ENCODE peak calls at places on chromosomes 2 and 18, in nine cellular contexts. S, V, M, C, G, Y, T, L and R are unnamed samples.

GRCh38 chr2:20015482-20016083 is 3.1 kb upstream of the MATN3 start:
- DNase-seq in L (peak), V (peak), M (no peak), S (no peak), C (no peak), T (no peak), G (no peak), Y (no peak), R (no peak)

GRCh38 chr2:161130354-161130753 is 29.9 kb upstream of the TANK start:
- DNase-seq in S (no peak), Y (no peak), G (no peak), M (no peak), T (no peak), L (no peak), C (no peak), V (no peak), R (no peak)

GRCh38 chr2:112670521-112671022 is 24.8 kb downstream of the SLC20A1 start:
- DNase-seq in T (no peak), S (no peak), M (no peak), G (no peak), L (no peak), Y (no peak), V (no peak), C (no peak), R (no peak)

GRCh38 chr2:34652636-34653035 is 1053.5 kb upstream of the FAM98A start:
- DNase-seq in V (no peak), T (no peak), S (no peak), M (no peak), L (no peak), Y (no peak), G (no peak), C (no peak), R (no peak)

GRCh38 chr2:66192888-66193287 is 242.0 kb upstream of the MEIS1 start:
- DNase-seq in S (no peak), Y (no peak), V (no peak), G (no peak), T (no peak), L (no peak), C (no peak), M (no peak), R (no peak)

GRCh38 chr2:7895356-7895755 is 786.5 kb upstream of the ID2 start:
- DNase-seq in G (no peak), S (no peak), M (no peak), V (no peak), L (no peak), Y (no peak), T (no peak), C (no peak), R (no peak)

GRCh38 chr2:239227111-239227581 is 173.7 kb downstream of the HDAC4 start:
- DNase-seq in G (no peak), C (no peak), T (no peak), V (no peak), M (no peak), Y (peak), L (no peak), S (no peak), R (no peak)

GRCh38 chr18:48950536-48951447 is at the start of gene SMAD7:
- DNase-seq in L (no peak), T (no peak), S (no peak), Y (peak), G (no peak), C (no peak), V (peak), M (no peak), R (peak)

GRCh38 chr2:44938287-44939073 is 3.0 kb upstream of the SIX3 start:
- DNase-seq in L (no peak), M (no peak), G (no peak), C (no peak), V (peak), Y (no peak), S (no peak), T (no peak), R (no peak)

GRCh38 chr2:67463810-67464209 is 66.7 kb downstream of the ETAA1 start:
- DNase-seq in G (no peak), C (no peak), M (no peak), L (no peak), V (no peak), S (no peak), T (no peak), Y (no peak), R (no peak)

GRCh38 chr2:162333968-162334367 is 10.0 kb upstream of the GCA start:
- DNase-seq in V (no peak), L (no peak), S (peak), G (no peak), C (no peak), Y (peak), T (no peak), M (no peak), R (no peak)

GRCh38 chr18:58847383-58848071 is 17.1 kb upstream of the ZNF532 start:
- DNase-seq in G (no peak), C (no peak), L (no peak), Y (peak), S (no peak), T (no peak), M (no peak), V (no peak), R (no peak)

GRCh38 chr2:9100080-9100876 is 96.8 kb upstream of the MBOAT2 start:
- DNase-seq in G (no peak), S (no peak), M (no peak), Y (no peak), T (no peak), C (no peak), V (no peak), L (peak), R (no peak)

GRCh38 chr2:196427996-196428634 is 211.4 kb upstream of the CCDC150 start:
- DNase-seq in S (no peak), M (no peak), V (no peak), L (no peak), G (no peak), Y (no peak), T (no peak), C (no peak), R (no peak)

GRCh38 chr2:129396980-129397599 is 582.4 kb upstream of the RAB6C start:
- DNase-seq in T (no peak), Y (peak), V (peak), G (no peak), L (peak), S (peak), M (no peak), C (no peak), R (peak)

GRCh38 chr18:8706981-8707940 is 1.9 kb downstream of the MTCL1 start:
- DNase-seq in V (peak), Y (peak), M (no peak), S (peak), L (no peak), C (no peak), G (peak), T (no peak), R (no peak)

GRCh38 chr2:59885536-59885935 is 667.9 kb downstream of the BCL11A start:
- DNase-seq in C (no peak), L (no peak), V (no peak), M (no peak), Y (peak), G (no peak), T (no peak), S (no peak), R (no peak)

GRCh38 chr18:9814431-9814830 is 71.3 kb upstream of the TXNDC2 start:
- DNase-seq in L (no peak), C (no peak), S (no peak), G (no peak), M (no peak), T (no peak), V (no peak), Y (no peak), R (no peak)

GRCh38 chr2:85246348-85246747 is 81.4 kb downstream of the TGOLN2 start:
- DNase-seq in S (no peak), G (no peak), T (no peak), L (no peak), M (no peak), V (peak), Y (no peak), C (no peak), R (no peak)

GRCh38 chr2:151437630-151438029 is 27.9 kb downstream of the RIF1 start:
- DNase-seq in G (no peak), S (peak), M (no peak), C (no peak), Y (no peak), L (no peak), V (peak), T (no peak), R (no peak)

GRCh38 chr2:238716171-238716570 is 131.7 kb upstream of the TWIST2 start:
- DNase-seq in Y (no peak), G (peak), S (peak), V (no peak), M (no peak), C (no peak), T (no peak), L (no peak), R (no peak)

GRCh38 chr2:138112536-138112935 is 148.3 kb downstream of the HNMT start:
- DNase-seq in M (no peak), C (no peak), L (no peak), T (no peak), S (no peak), Y (no peak), G (no peak), V (no peak), R (no peak)

GRCh38 chr2:25697559-25698341 is 24.4 kb upstream of the DTNB start:
- DNase-seq in V (no peak), Y (no peak), T (no peak), C (no peak), G (no peak), M (no peak), S (no peak), L (no peak), R (no peak)

GRCh38 chr2:27021253-27021801 is 11.4 kb upstream of the TMEM214 start:
- DNase-seq in G (no peak), Y (no peak), V (no peak), S (no peak), T (no peak), L (no peak), C (no peak), M (no peak), R (no peak)

GRCh38 chr2:219131744-219132143 is 28.9 kb downstream of the NHEJ1 start:
- DNase-seq in V (no peak), S (no peak), C (no peak), G (no peak), M (no peak), L (no peak), T (no peak), Y (no peak), R (no peak)

GRCh38 chr2:69196327-69197117 is 183.5 kb downstream of the ANTXR1 start:
- DNase-seq in M (no peak), T (no peak), C (no peak), Y (no peak), L (no peak), S (no peak), V (no peak), G (no peak), R (no peak)

GRCh38 chr2:241298554-241299165 is 16.8 kb downstream of the HDLBP start:
- DNase-seq in T (peak), S (no peak), M (no peak), V (no peak), C (no peak), G (no peak), L (no peak), Y (no peak), R (no peak)

GRCh38 chr18:44917865-44918476 is 237.3 kb downstream of the SETBP1 start:
- DNase-seq in G (no peak), C (no peak), S (no peak), V (no peak), L (no peak), Y (peak), T (no peak), M (no peak), R (no peak)
- H3K27ac ChIP-seq in G (no peak), C (no peak), S (no peak), V (no peak), L (no peak), Y (no peak), T (no peak), M (peak), R (no peak)

GRCh38 chr2:60948161-60948560 is 66.8 kb downstream of the REL start:
- DNase-seq in G (no peak), V (no peak), L (no peak), T (no peak), Y (no peak), C (no peak), S (no peak), M (no peak), R (no peak)
- H3K27ac ChIP-seq in G (no peak), V (no peak), L (no peak), T (no peak), Y (no peak), C (no peak), S (no peak), M (peak), R (no peak)

GRCh38 chr2:61664190-61664589 is 126.0 kb upstream of the XPO1 start:
- DNase-seq in Y (no peak), S (no peak), C (no peak), V (no peak), T (no peak), L (no peak), M (no peak), G (no peak), R (no peak)

GRCh38 chr2:61658841-61659780 is 121.0 kb upstream of the XPO1 start:
- DNase-seq in L (peak), M (no peak), V (peak), G (no peak), S (no peak), T (no peak), Y (no peak), C (no peak), R (peak)

GRCh38 chr2:61662990-61663389 is 124.8 kb upstream of the XPO1 start:
- DNase-seq in S (no peak), Y (no peak), L (no peak), V (no peak), G (no peak), C (no peak), T (no peak), M (no peak), R (no peak)

GRCh38 chr2:61660511-61661388 is 122.6 kb upstream of the XPO1 start:
- DNase-seq in C (no peak), L (no peak), Y (peak), T (no peak), V (no peak), G (no peak), M (no peak), S (no peak), R (no peak)
- H3K27ac ChIP-seq in C (no peak), L (no peak), Y (peak), T (no peak), V (peak), G (peak), M (no peak), S (no peak), R (no peak)

DNA sequence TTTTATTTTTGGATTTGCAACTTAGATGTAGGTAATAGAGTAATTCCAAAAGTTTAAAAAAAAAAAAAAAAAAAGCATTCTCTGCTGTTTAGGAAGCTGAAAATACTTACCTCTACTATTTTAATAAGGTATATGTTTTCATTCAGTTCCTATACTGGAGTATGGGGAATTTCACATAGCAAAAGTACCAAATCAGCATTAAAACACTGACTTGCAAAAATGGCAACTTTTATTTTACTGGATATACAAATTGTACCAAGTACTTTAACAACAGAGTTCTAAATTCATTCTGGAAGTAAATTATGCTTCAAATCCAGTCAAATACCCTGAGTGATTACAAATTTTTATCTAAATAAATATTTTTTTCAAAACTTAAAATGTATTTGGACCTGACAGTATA is 76.7 kb downstream of the TCF4 start:
- DNase-seq in Y (no peak), G (no peak), V (no peak), L (no peak), T (no peak), M (no peak), S (no peak), C (no peak), R (no peak)
- H3K27ac ChIP-seq in Y (no peak), G (no peak), V (peak), L (no peak), T (no peak), M (peak), S (no peak), C (no peak), R (no peak)

DNA sequence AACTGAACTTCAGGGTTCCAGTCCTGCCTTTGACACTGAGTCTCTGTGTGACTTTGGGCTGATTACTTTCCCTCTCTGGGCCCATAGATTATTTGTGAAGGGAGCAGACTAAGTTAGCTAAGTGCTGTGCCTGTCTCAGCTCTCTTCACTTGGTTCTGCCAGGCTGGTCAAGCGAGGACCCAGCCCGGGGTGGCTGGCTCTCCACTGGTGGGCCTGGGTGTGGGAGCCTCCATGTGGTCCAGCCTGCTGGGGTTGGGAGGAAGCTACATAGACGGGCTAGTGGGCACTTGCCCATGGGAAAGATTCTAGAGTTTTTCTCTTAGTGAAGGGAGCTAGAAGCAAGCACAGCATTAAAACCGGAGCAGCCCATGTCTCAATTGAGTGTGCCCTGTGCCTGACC is 59.0 kb downstream of the DYSF start:
- DNase-seq in M (no peak), T (no peak), G (no peak), Y (no peak), V (no peak), S (no peak), L (no peak), C (no peak), R (no peak)
- H3K27ac ChIP-seq in M (no peak), T (no peak), G (no peak), Y (no peak), V (no peak), S (no peak), L (no peak), C (no peak), R (no peak)

GRCh38 chr2:224870341-224870740 is 154.2 kb upstream of the CCDC195 start:
- DNase-seq in L (no peak), C (no peak), T (no peak), S (no peak), Y (no peak), G (no peak), V (no peak), M (no peak), R (no peak)
- H3K27ac ChIP-seq in L (no peak), C (no peak), T (no peak), S (no peak), Y (no peak), G (no peak), V (no peak), M (no peak), R (no peak)